ENCODE peak calls at places on chromosomes 4 and X, in four cellular contexts. T, R, F and U are unnamed samples.
A peak's percentile ranks its signal among the peaks of the same experiment; 100 is the strongest.

GRCh38 chrX:135302269-135302873 is 6.9 kb upstream of the ETDC start:
- DNase-seq in F (no peak), T (no peak), R (no peak), U (no peak)

GRCh38 chr4:55247521-55247920 is 98.5 kb upstream of the SRD5A3 start:
- DNase-seq in R (no peak), T (no peak), F (no peak), U (no peak)

GRCh38 chr4:3765271-3766206 is 646 bp upstream of the ADRA2C start:
- DNase-seq in F (peak; percentile 41), T (peak; percentile 75), R (no peak), U (no peak)

GRCh38 chr4:70269674-70270073 is 27.3 kb downstream of the CSN3 start:
- DNase-seq in R (no peak), F (peak; percentile 10), T (no peak), U (no peak)

GRCh38 chr4:3045500-3045850 is 28.9 kb downstream of the HTT-AS start:
- DNase-seq in F (no peak), T (peak; percentile 26), R (no peak), U (peak; percentile 64)

GRCh38 chrX:66756717-66757116 is 117.8 kb upstream of the EDA2R start:
- DNase-seq in R (no peak), T (no peak), F (no peak), U (no peak)

GRCh38 chr4:88091378-88091777 is 67.1 kb downstream of the ABCG2 start:
- DNase-seq in T (no peak), F (no peak), R (no peak), U (no peak)

GRCh38 chr4:36244257-36245084 is at the start of gene ARAP2:
- DNase-seq in F (no peak), T (peak; percentile 8), R (no peak), U (no peak)

GRCh38 chr4:73811841-73812240 is 24.6 kb upstream of the CXCL6 start:
- DNase-seq in R (no peak), F (no peak), T (no peak), U (no peak)

GRCh38 chr4:128635141-128635911 is 174.2 kb upstream of the JADE1 start:
- DNase-seq in F (peak; percentile 15), T (peak; percentile 41), R (no peak), U (no peak)

GRCh38 chr4:90137545-90137944 is 10.4 kb downstream of the CCSER1 start:
- DNase-seq in R (no peak), F (peak; percentile 3), T (no peak), U (no peak)

GRCh38 chrX:114841051-114841450 is 176.4 kb downstream of the IL13RA2 start:
- DNase-seq in F (no peak), T (no peak), R (no peak), U (no peak)

GRCh38 chr4:84263415-84263814 is 235.7 kb downstream of the NKX6-1 start:
- DNase-seq in F (no peak), T (no peak), R (no peak), U (no peak)

GRCh38 chr4:83757121-83757621 is 221.3 kb downstream of the GPAT3 start:
- DNase-seq in R (no peak), F (no peak), T (peak; percentile 80), U (no peak)

GRCh38 chr4:163554870-163555465 is 60.5 kb downstream of the TMA16 start:
- DNase-seq in F (no peak), R (no peak), T (no peak), U (no peak)

GRCh38 chr4:73763877-73764276 is 23.5 kb downstream of the CXCL8 start:
- DNase-seq in F (no peak), T (no peak), R (no peak), U (no peak)

GRCh38 chrX:150907474-150907873 is 9.0 kb upstream of the CD99L2 start:
- DNase-seq in R (no peak), T (no peak), F (no peak), U (no peak)

GRCh38 chrX:140507982-140508305 is 3.1 kb upstream of the SOX3 start:
- DNase-seq in T (no peak), R (no peak), F (no peak), U (no peak)

DNA sequence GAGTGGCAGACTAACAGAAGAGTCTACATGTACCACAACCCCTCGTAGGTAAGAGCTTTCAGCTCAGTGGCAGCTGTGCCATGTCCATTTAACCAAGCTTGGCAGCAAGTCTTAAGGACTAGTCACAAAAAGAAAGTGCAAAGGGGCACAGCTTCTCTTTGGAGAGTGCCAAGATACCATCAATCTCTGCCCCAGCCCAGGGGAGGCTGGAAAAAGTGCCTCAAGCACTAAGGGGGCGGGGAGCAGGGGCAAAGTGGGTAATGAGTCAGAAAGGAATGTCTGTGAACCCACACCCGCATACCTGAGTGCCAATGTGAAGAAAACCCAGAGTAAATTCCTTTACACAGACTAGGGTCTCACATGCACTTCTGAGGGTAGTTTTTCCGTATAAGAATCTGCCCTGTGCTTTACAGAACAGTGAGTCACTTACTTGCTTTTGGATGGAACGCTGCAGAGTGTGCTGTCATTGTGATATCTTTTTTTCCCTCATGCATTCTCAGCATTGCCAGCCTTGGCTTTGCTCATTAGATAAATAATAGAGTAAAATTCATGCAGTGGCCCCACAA is 219.8 kb downstream of the ZNF674 start:
- DNase-seq in R (no peak), F (peak; percentile 41), T (no peak), U (no peak)
- TF ChIP-seq GABPA in R (no peak), F (no peak), T (no peak), U (no peak)

DNA sequence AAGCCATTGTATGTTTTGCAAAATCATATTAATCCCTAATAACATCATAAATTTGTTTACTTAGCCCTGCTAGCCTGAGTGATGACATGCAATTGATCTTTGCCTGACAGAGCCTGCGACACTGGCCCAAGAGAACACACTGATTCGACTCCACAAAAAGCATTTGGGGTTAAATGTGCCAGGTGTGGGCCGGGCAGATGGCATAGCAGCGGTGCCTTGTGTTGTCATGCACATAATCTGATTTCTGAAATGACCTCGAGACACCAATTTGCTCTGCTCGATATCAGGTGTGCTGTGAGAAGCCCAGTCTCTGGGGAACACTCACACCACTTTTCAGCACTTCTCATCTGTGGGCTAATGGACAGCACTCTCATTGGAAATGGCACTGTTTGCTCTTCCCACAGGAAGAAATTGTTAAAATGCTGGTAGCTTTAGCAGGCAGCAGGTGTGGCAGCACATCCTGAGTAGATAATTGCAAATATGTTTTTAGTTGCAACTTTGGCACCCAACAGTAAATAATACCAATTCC is 738.3 kb upstream of the TENM3 start:
- DNase-seq in F (no peak), T (no peak), R (no peak), U (no peak)
- TF ChIP-seq REST in F (no peak), T (no peak), R (no peak), U (no peak)

DNA sequence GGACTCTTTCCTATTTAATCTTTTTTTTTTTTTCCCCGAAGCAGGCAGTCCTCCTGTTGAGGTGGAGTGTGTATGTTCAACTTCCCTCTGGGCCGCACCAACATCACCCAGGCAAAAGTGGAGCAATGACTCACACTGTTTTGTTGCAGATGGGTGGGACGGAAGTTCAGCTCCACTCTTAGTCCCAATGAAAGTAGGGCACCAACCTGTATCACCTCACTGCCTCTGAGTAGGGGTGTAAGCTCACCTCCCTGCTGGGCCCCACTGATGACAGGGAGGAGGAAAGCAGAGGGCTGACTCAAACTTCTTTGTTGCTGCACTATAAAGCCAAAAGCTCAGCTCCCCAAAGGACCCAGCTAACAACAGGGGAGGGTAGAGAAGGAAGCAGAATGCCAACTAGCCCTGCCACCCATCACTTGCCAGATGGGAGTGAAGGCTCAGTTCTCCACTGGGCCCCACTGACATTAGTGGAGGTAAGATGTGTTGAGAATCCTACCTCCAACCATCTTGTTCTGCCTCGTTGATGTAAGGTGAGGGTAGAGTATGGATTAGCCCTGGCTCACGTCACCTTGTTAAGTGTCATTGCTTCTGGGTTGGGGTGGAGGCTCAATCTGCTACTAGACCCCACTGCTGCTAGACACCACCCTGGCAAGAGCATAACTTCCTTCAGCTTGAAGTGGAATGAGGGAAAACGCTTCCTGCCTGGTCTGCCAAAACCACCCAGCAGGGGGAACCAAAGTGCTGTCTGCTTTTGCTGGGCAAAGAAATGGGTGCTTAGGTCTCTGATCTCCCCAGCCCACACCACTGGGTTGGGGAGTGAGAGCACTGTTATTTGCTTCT is 14.1 kb downstream of the RPS6KA3 start:
- DNase-seq in F (peak; percentile 35), T (peak; percentile 42), R (no peak), U (no peak)
- TF ChIP-seq GABPA in F (no peak), T (no peak), R (no peak), U (no peak)

GRCh38 chr4:184265566-184266351 is 48.1 kb upstream of the ENPP6 start:
- DNase-seq in R (no peak), F (no peak), T (peak; percentile 54), U (no peak)
- TF ChIP-seq REST in R (no peak), F (no peak), T (no peak), U (no peak)

GRCh38 chr4:169198167-169198566 is 72.6 kb downstream of the SH3RF1 start:
- DNase-seq in T (no peak), R (no peak), F (no peak), U (no peak)
- TF ChIP-seq GABPA in T (no peak), R (no peak), F (no peak), U (no peak)